ENCODE peak calls at places on chromosomes 16 and 17, in four cellular contexts. I is effector memory CD4-positive, alpha-beta T cell; P is transverse colon; Q is colonic mucosa. W is an unnamed sample. For H3K4me1, the result is how much of the 10 kb centered on the place peaks cover.

GRCh38 chr16:3036726-3037315 is at the start of gene BICDL2:
- DNase-seq in I (no peak), P (peak), Q (peak), W (no peak)

GRCh38 chr17:8922451-8922850 is 43.1 kb downstream of the PIK3R5 start:
- DNase-seq in P (no peak), Q (no peak), I (no peak), W (peak)

GRCh38 chr16:58053682-58054005 is 28.1 kb downstream of the MMP15 start:
- DNase-seq in I (no peak), P (no peak), Q (no peak), W (no peak)

GRCh38 chr17:21291357-21291756 is 6.8 kb downstream of the MAP2K3 start:
- DNase-seq in Q (no peak), P (no peak), I (no peak), W (no peak)

GRCh38 chr16:19011169-19011731 is 27.5 kb downstream of the TMC7 start:
- DNase-seq in P (no peak), Q (no peak), I (no peak), W (no peak)

GRCh38 chr17:40399185-40399584 is 18.5 kb downstream of the TOP2A start:
- DNase-seq in I (no peak), P (no peak), Q (no peak), W (peak)

GRCh38 chr17:82267575-82268379 is 5.7 kb downstream of the CSNK1D start:
- DNase-seq in I (no peak), P (peak), Q (peak), W (peak)

GRCh38 chr17:62902573-62903229 is 63.3 kb upstream of the TANC2 start:
- DNase-seq in Q (no peak), I (no peak), P (no peak), W (no peak)

GRCh38 chr16:83002351-83003334 is 375.9 kb downstream of the CDH13 start:
- DNase-seq in Q (no peak), I (no peak), P (no peak), W (peak)

GRCh38 chr17:8073627-8074485 is 13.7 kb downstream of the ALOX12B start:
- DNase-seq in Q (peak), P (peak), I (peak), W (peak)

GRCh38 chr17:82851381-82851780 is 11.6 kb upstream of the ZNF750 start:
- DNase-seq in I (no peak), Q (no peak), P (no peak), W (no peak)

GRCh38 chr16:21646721-21647561 is 5.5 kb downstream of the IGSF6 start:
- DNase-seq in I (peak), P (peak), Q (peak), W (no peak)

GRCh38 chr17:8893621-8894020 is 26.1 kb upstream of the PIK3R6 start:
- DNase-seq in P (no peak), Q (no peak), I (no peak), W (no peak)

GRCh38 chr16:24700549-24701392 is 28.7 kb upstream of the TNRC6A start:
- DNase-seq in P (peak), I (no peak), Q (peak), W (peak)

GRCh38 chr17:43917016-43917347 is 9.6 kb upstream of the MPP2 start:
- DNase-seq in I (no peak), P (no peak), Q (no peak), W (no peak)

GRCh38 chr17:614637-615546 is 99.7 kb downstream of the VPS53 start:
- DNase-seq in Q (no peak), P (no peak), I (no peak), W (peak)

GRCh38 chr17:56824503-56824902 is 9.2 kb downstream of the C17orf67 start:
- DNase-seq in Q (no peak), I (no peak), P (no peak), W (no peak)

GRCh38 chr16:11064846-11065245 is 120.5 kb downstream of the CLEC16A start:
- DNase-seq in Q (no peak), P (no peak), I (no peak), W (peak)

GRCh38 chr16:61263400-61263799 is 772.8 kb downstream of the CDH8 start:
- DNase-seq in Q (no peak), P (no peak), I (no peak), W (no peak)

GRCh38 chr16:4500283-4500682 is 24.1 kb downstream of the HMOX2 start:
- DNase-seq in I (no peak), P (no peak), Q (no peak), W (peak)

GRCh38 chr16:17273142-17273561 is 197.6 kb downstream of the XYLT1 start:
- DNase-seq in Q (no peak), I (no peak), P (no peak), W (peak)

GRCh38 chr17:77022766-77023165 is 118.0 kb upstream of the SEC14L1 start:
- DNase-seq in Q (no peak), I (no peak), P (no peak), W (no peak)

GRCh38 chr17:77020973-77021372 is 119.8 kb upstream of the SEC14L1 start:
- DNase-seq in I (no peak), P (no peak), Q (no peak), W (no peak)

GRCh38 chr17:77019955-77020379 is 120.8 kb upstream of the SEC14L1 start:
- DNase-seq in P (no peak), I (no peak), Q (no peak), W (no peak)

DNA sequence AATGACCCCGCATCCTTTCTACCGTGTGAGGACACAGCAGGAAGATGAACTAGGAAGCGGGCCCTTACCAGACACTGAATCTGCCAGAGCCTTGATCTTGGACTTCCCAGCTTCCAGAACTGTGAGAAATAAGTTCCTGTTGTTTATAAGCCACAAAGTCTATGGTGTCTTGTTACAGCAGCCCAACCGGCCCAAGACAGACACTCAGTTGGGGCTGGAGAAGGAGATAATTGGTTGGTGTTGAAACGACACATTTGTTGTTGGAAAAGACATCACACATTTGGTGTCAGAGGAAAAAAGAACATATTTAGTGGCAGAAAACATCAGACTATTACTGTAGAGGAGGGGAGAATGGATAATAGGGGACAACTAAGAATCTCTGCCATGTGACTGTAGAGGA is 122.3 kb upstream of the SEC14L1 start:
- DNase-seq in Q (no peak), I (no peak), P (no peak), W (no peak)
- H3K4me3 ChIP-seq in Q (no peak), I (no peak), P (no peak), W (no peak)

GRCh38 chr17:57926723-57927047 is 28.5 kb downstream of the CUEDC1 start:
- DNase-seq in I (no peak), P (no peak), Q (no peak), W (no peak)

GRCh38 chr17:57925361-57925990 is 29.7 kb downstream of the CUEDC1 start:
- DNase-seq in I (no peak), P (no peak), Q (no peak), W (no peak)

GRCh38 chr17:57927048-57927723 is 28.0 kb downstream of the CUEDC1 start:
- DNase-seq in I (no peak), P (peak), Q (peak), W (peak)

GRCh38 chr17:57923182-57923872 is 31.9 kb downstream of the CUEDC1 start:
- DNase-seq in P (no peak), Q (no peak), I (no peak), W (no peak)

GRCh38 chr17:57924677-57925076 is 30.5 kb downstream of the CUEDC1 start:
- DNase-seq in Q (no peak), P (no peak), I (no peak), W (no peak)
- H3K4me1 ChIP-seq in Q (under half), P (half or more), I (under half), W (under half)

GRCh38 chr17:60386137-60386395 is 5.9 kb downstream of the USP32 start:
- DNase-seq in P (no peak), I (no peak), Q (no peak), W (no peak)

GRCh38 chr17:60383379-60383778 is 8.6 kb downstream of the USP32 start:
- DNase-seq in Q (no peak), I (no peak), P (no peak), W (no peak)

GRCh38 chr17:60387666-60388065 is 4.3 kb downstream of the USP32 start:
- DNase-seq in I (no peak), P (no peak), Q (no peak), W (no peak)

GRCh38 chr17:60388742-60389141 is 3.2 kb downstream of the USP32 start:
- DNase-seq in P (no peak), I (no peak), Q (no peak), W (no peak)

DNA sequence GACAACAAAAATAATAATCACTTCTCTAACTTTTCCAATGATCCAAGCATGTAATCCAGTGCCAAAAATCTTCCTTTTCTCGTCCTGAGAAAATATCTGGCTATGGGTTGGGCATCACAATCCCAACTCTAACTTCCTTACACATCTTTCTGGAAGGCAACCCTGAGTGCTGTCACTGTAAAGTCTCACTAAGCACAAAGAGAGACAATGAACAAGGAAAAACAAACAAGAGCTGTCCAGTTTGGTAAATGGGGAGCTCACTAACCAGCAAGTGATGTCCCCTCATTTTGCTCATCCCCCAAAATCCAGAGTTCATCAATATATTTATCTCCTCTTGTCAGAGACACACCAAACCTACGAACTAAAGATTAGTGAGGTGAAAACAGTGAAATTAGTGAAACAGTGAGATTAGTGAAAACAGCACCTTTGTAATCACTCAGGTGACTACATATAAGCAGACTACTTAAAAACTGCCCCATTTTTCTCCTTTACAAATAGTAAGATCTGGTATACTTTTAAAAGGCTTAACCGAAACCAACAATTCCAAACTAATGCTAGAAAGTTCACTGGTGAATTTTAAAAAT is 5.4 kb downstream of the USP32 start:
- DNase-seq in P (no peak), I (no peak), Q (no peak), W (no peak)
- H3K4me3 ChIP-seq in P (no peak), I (no peak), Q (no peak), W (no peak)

GRCh38 chr17:75341784-75342183 is 52.6 kb upstream of the SLC25A19 start:
- DNase-seq in I (no peak), P (no peak), Q (no peak), W (no peak)

GRCh38 chr17:75344664-75345063 is 55.4 kb upstream of the SLC25A19 start:
- DNase-seq in I (no peak), Q (no peak), P (no peak), W (no peak)

GRCh38 chr17:75340636-75341035 is 51.4 kb upstream of the SLC25A19 start:
- DNase-seq in Q (no peak), P (no peak), I (no peak), W (no peak)

GRCh38 chr17:75345514-75346167 is 56.4 kb upstream of the SLC25A19 start:
- DNase-seq in I (no peak), P (peak), Q (no peak), W (no peak)

GRCh38 chr17:75343007-75343406 is 53.8 kb upstream of the SLC25A19 start:
- DNase-seq in Q (no peak), P (no peak), I (no peak), W (no peak)
- H3K4me1 ChIP-seq in Q (under half), P (half or more), I (half or more), W (under half)

DNA sequence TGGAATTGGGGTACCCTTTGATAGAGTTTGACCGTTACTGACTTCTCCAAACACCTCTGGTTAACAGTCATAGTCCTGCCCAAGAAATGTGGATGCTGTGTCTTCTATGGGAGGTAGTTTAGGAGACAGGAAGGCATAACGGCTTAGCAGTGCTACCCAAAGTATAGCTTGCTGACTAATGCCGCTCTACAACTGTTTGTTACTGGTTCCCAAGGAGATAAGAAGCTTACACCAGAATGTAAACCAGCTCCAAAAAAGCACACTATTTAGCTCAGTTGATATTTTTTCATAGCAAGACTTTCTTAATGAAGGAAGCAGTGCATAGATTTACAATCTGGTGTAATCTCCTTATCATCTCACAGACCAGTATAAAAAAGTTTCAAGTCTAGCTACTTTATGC is 95.7 kb downstream of the HS3ST3B1 start:
- DNase-seq in Q (no peak), I (no peak), P (no peak), W (peak)
- H3K4me3 ChIP-seq in Q (no peak), I (no peak), P (no peak), W (no peak)

GRCh38 chr17:77432791-77433190 is 292.0 kb downstream of the SEC14L1 start:
- DNase-seq in P (no peak), Q (no peak), I (no peak), W (no peak)
- H3K4me1 ChIP-seq in P (half or more), Q (under half), I (half or more), W (half or more)

W was measured in adipocyte.